ENCODE peak calls at places on chromosomes 16 and 17, in seven cellular contexts. R is neural progenitor cell, J is H9, P is fibroblast of lung, W is IMR-90, C is SK-N-SH, K is HepG2. L is an unnamed sample. For H3K4me1, the result is how much of the 10 kb centered on the place peaks cover.

GRCh38 chr17:3527896-3528603 is 29.6 kb downstream of the TRPV3 start:
- DNase-seq in W (no peak), R (no peak), P (no peak), J (no peak), C (no peak), K (no peak), L (no peak)

GRCh38 chr17:81125573-81126081 is 39.7 kb upstream of the PVALEF start:
- DNase-seq in R (no peak), C (no peak), W (no peak), J (no peak), K (no peak), P (no peak), L (no peak)

GRCh38 chr17:32265192-32265895 is at the start of gene RHBDL3:
- DNase-seq in W (no peak), J (no peak), P (no peak), C (peak), R (peak), K (no peak), L (no peak)

GRCh38 chr16:89024546-89024945 is 47.5 kb upstream of the CBFA2T3 start:
- DNase-seq in J (no peak), C (no peak), P (no peak), K (no peak), R (no peak), W (no peak), L (no peak)

GRCh38 chr16:69691980-69692911 is 34.1 kb downstream of the NQO1 start:
- DNase-seq in W (peak), R (no peak), P (no peak), K (no peak), C (no peak), J (no peak), L (no peak)

GRCh38 chr16:23423496-23424049 is 29.4 kb downstream of the COG7 start:
- DNase-seq in K (peak), R (no peak), W (peak), C (no peak), J (no peak), P (peak), L (peak)

GRCh38 chr16:3690991-3691720 is 26.2 kb downstream of the TRAP1 start:
- DNase-seq in C (no peak), K (no peak), J (no peak), W (no peak), P (peak), R (no peak), L (no peak)

GRCh38 chr16:83772806-83773205 is 35.0 kb upstream of the HSBP1 start:
- DNase-seq in W (no peak), P (no peak), J (no peak), K (no peak), C (no peak), R (no peak), L (no peak)

GRCh38 chr16:56611281-56611833 is 3.0 kb downstream of the MT2A start:
- DNase-seq in K (peak), J (no peak), W (peak), R (no peak), P (peak), C (no peak), L (peak)

GRCh38 chr17:14755002-14755401 is 454.1 kb downstream of the HS3ST3B1 start:
- DNase-seq in P (peak), W (peak), C (no peak), K (no peak), J (no peak), R (no peak), L (no peak)

GRCh38 chr17:82596316-82596715 is 51.9 kb downstream of the WDR45B start:
- DNase-seq in R (no peak), C (peak), K (no peak), W (no peak), P (no peak), J (no peak), L (no peak)

GRCh38 chr16:23530062-23530461 is 19.8 kb upstream of the GGA2 start:
- DNase-seq in R (no peak), W (no peak), C (no peak), K (no peak), P (no peak), J (no peak), L (no peak)

GRCh38 chr16:83952940-83953795 is at the start of gene OSGIN1:
- DNase-seq in P (peak), J (peak), K (peak), R (peak), W (peak), C (peak), L (peak)

GRCh38 chr16:11250091-11250785 is 5.8 kb downstream of the SOCS1 start:
- DNase-seq in K (no peak), C (no peak), P (peak), W (peak), J (peak), R (no peak), L (no peak)

GRCh38 chr17:39679521-39680192 is 8.2 kb downstream of the PGAP3 start:
- DNase-seq in J (no peak), C (no peak), R (no peak), P (no peak), K (no peak), W (no peak), L (no peak)

GRCh38 chr16:5187402-5187952 is 89.9 kb upstream of the EEF2KMT start:
- DNase-seq in J (no peak), K (no peak), W (no peak), R (no peak), P (no peak), C (no peak), L (no peak)

GRCh38 chr16:15440852-15441251 is 6.5 kb downstream of the BMERB1 start:
- DNase-seq in C (no peak), J (no peak), W (peak), P (peak), R (no peak), K (no peak), L (peak)

DNA sequence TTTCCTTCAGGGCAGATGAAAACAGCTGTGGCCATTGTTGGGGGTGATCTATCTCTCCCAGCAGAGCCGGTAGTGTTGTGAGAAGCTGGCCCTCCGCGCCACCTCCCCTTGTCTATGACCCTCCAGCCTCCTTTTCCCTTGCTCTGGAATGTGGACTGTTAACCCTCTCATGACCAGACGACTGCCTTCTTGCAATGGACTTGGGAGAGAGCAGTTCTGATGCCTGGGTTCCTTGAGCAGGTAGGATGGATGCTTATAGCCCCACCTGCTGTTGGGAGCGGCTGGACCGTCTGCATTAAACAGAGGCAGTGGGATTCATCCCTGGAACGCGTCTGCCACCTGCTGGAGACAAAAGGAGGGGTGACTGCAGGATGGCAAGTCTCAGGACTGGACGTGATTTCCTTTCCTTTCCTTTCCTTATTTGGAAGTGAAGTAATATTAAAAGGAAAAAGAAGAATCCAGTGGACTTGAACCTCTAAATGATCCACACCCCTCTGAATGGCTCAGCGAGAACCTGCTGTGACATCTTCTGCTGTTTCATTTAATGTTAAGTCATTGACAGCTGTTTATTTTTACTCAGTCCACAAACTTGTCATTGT is 1.8 kb upstream of the SOST start:
- DNase-seq in K (peak), W (peak), J (peak), R (peak), P (peak), C (peak), L (peak)
- H2AFZ ChIP-seq in K (no peak), W (no peak), J (no peak), R (no peak), P (no peak), C (peak), L (no peak)

DNA sequence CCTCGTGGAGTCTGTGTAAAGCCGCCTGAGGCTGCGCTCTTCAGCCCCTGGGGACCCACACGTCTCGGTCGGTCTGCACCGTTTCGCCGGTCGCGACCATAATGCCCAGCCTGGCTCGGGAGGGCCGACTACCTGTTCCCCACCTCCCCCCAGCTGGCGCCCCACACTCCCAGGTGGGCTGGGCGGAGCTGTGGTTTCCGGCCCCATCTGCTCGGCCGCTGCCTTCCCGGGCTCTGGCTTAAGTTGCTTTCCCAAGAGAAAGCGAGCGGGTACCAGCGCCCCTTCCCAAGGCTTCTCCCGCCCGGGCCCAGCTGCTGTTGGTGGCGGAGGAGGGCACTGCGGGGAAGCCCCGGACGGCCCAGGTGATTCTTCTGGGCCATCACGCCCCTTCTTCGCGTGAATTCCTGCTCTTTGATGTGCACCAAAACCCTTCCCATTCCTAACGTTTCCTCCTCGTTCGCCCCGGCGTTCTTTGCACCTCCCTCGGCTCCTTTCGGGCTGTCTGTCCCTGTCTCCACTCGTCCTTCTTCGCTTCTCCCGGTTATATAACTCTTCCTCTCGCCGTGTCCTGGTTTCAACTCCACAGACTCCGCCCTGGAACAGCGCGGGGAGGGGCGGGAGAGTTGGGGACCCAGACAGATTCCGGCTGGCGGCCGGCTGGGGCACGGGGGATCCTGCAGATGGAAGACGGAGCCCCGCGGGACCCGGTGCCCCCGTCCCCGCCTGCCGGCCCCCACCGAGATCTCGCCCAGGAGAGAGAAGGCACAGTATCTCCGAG is 2.0 kb downstream of the KDM6B start:
- DNase-seq in K (peak), P (peak), C (peak), J (no peak), W (peak), R (peak), L (peak)
- H3K4me1 ChIP-seq in K (half or more), P (under half), C (under half), J (under half), W (under half), R (under half), L (under half)

GRCh38 chr16:86681440-86681838 is 103.1 kb downstream of the FOXL1 start:
- DNase-seq in J (no peak), W (no peak), K (no peak), C (no peak), R (no peak), P (peak), L (peak)
- H2AFZ ChIP-seq in J (no peak), W (peak), K (no peak), C (peak), R (no peak), P (peak), L (peak)

GRCh38 chr17:16517477-16517876 is 25.5 kb upstream of the LRRC75A start:
- DNase-seq in R (no peak), J (no peak), P (no peak), W (no peak), K (no peak), C (no peak), L (no peak)

GRCh38 chr17:16515933-16516332 is 23.9 kb upstream of the LRRC75A start:
- DNase-seq in C (no peak), P (no peak), R (no peak), K (no peak), W (no peak), J (no peak), L (no peak)

GRCh38 chr17:16516594-16517018 is 24.6 kb upstream of the LRRC75A start:
- DNase-seq in K (no peak), J (peak), W (peak), C (peak), R (peak), P (peak), L (peak)

GRCh38 chr17:16521070-16521727 is 29.2 kb upstream of the LRRC75A start:
- DNase-seq in P (peak), K (peak), J (peak), R (peak), C (peak), W (peak), L (peak)

GRCh38 chr17:16519021-16519420 is 27.0 kb upstream of the LRRC75A start:
- DNase-seq in J (no peak), P (no peak), C (no peak), R (no peak), W (no peak), K (no peak), L (no peak)
- H3K4me1 ChIP-seq in J (under half), P (under half), C (under half), R (under half), W (under half), K (under half), L (under half)

GRCh38 chr16:79169239-79169638 is 431.3 kb downstream of the MAF start:
- DNase-seq in W (no peak), R (peak), C (no peak), K (no peak), J (peak), P (no peak), L (no peak)
- H2AFZ ChIP-seq in W (no peak), R (peak), C (no peak), K (no peak), J (no peak), P (no peak), L (no peak)

DNA sequence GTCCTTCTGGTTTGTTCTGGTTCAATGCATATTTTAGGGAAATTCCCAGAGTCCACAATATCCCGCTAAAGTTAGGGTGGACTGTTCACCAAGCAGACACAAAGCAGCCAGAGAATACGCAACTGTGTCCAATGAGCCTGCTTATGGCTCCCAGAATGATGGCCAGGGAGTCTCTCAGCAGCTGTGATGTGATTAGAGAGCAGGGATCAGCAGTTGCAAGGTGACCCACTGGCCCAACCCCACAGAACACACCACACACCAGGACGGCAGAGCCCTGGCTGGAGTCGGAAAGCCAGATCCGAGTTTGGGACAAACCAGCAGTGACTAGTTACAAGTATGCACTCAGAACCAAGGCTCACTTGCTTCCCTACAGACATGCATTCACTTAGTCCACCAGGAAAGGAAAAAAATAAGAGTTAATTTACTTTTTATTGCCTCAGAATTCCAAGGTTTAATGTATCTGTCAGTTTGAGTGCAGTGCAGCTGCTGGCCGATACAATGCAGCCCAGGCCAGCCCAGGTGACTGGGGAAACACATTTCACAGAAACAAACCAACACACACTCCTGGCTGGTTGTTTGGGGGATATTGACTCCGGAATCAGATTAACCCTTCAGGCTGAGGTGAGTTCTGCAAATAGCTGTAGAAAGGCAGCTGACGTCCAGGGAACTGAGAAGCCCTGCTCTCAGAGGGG is 121.7 kb downstream of the HIC1 start:
- DNase-seq in J (no peak), P (no peak), R (no peak), C (no peak), K (no peak), W (no peak), L (peak)
- H3K4me1 ChIP-seq in J (under half), P (half or more), R (under half), C (half or more), K (half or more), W (half or more), L (half or more)

L was measured in endothelial cell of umbilical vein.